ENCODE peak calls at places on chromosomes 5 and 9, in eight cellular contexts. S, J, Z, T, X, C, E and Y are unnamed samples. For H3K4me1, the result is how much of the 10 kb centered on the place peaks cover.

GRCh38 chr5:54305737-54306136 is 4.6 kb downstream of the ARL15 start:
- DNase-seq in Z (no peak), S (no peak), T (no peak), E (no peak), J (no peak), X (no peak), C (no peak), Y (no peak)

GRCh38 chr9:87113892-87114291 is 166.6 kb upstream of the GAS1 start:
- DNase-seq in E (no peak), S (no peak), J (no peak), Z (no peak), C (no peak), X (no peak), T (no peak), Y (no peak)

GRCh38 chr5:132093310-132093709 is 19.7 kb downstream of the CSF2 start:
- DNase-seq in T (no peak), J (no peak), Z (no peak), C (no peak), X (no peak), S (no peak), E (no peak), Y (no peak)

GRCh38 chr9:121294866-121295661 is 27.1 kb downstream of the GSN start:
- DNase-seq in S (peak), X (no peak), Z (no peak), E (peak), C (no peak), J (no peak), T (peak), Y (no peak)

GRCh38 chr5:180296778-180297177 is 4.9 kb upstream of the MAPK9 start:
- DNase-seq in T (no peak), J (peak), S (no peak), E (no peak), Z (no peak), X (no peak), C (no peak), Y (no peak)

GRCh38 chr5:122880170-122880689 is 34.8 kb downstream of the SNX24 start:
- DNase-seq in S (no peak), E (no peak), C (no peak), Z (no peak), X (no peak), T (no peak), J (no peak), Y (no peak)

GRCh38 chr9:88772602-88773001 is 218.7 kb upstream of the S1PR3 start:
- DNase-seq in S (no peak), C (no peak), X (no peak), E (no peak), J (no peak), T (no peak), Z (no peak), Y (no peak)

GRCh38 chr9:127561491-127562270 is 50.4 kb upstream of the STXBP1 start:
- DNase-seq in T (peak), X (peak), E (peak), C (peak), S (peak), J (no peak), Z (peak), Y (no peak)

GRCh38 chr9:112162644-112163413 is 12.3 kb downstream of the SUSD1 start:
- DNase-seq in Z (no peak), X (no peak), T (no peak), J (peak), C (no peak), S (no peak), E (no peak), Y (no peak)

GRCh38 chr5:172891716-172892421 is 57.8 kb downstream of the ERGIC1 start:
- DNase-seq in X (peak), C (no peak), T (peak), S (peak), J (no peak), Z (no peak), E (peak), Y (no peak)

GRCh38 chr5:32017638-32018429 is 156.3 kb downstream of the GOLPH3 start:
- DNase-seq in J (no peak), X (no peak), T (no peak), Z (no peak), E (no peak), C (no peak), S (peak), Y (no peak)

GRCh38 chr9:16337322-16338029 is 533.0 kb downstream of the BNC2 start:
- DNase-seq in E (no peak), S (no peak), J (no peak), C (no peak), X (no peak), T (no peak), Z (no peak), Y (no peak)

GRCh38 chr5:43631182-43631910 is 28.4 kb downstream of the NNT start:
- DNase-seq in S (peak), C (peak), Z (peak), J (peak), T (peak), X (no peak), E (peak), Y (peak)

GRCh38 chr5:175162036-175162435 is 281.9 kb downstream of the DRD1 start:
- DNase-seq in E (no peak), S (no peak), J (no peak), X (no peak), Z (no peak), T (no peak), C (no peak), Y (no peak)

GRCh38 chr5:127011151-127011550 is 19.2 kb downstream of the MARCHF3 start:
- DNase-seq in E (no peak), Z (no peak), C (no peak), S (no peak), X (no peak), J (no peak), T (no peak), Y (no peak)

GRCh38 chr5:57445006-57445714 is 37.5 kb downstream of the ACTBL2 start:
- DNase-seq in E (no peak), Z (no peak), S (no peak), T (no peak), C (no peak), J (no peak), X (no peak), Y (no peak)

GRCh38 chr5:65209341-65209740 is 272.4 kb downstream of the ADAMTS6 start:
- DNase-seq in E (no peak), T (no peak), J (no peak), X (no peak), Z (no peak), C (no peak), S (no peak), Y (no peak)

GRCh38 chr5:135396459-135397055 is 2.5 kb downstream of the MACROH2A1 start:
- DNase-seq in S (no peak), T (no peak), C (no peak), E (no peak), J (no peak), X (no peak), Z (no peak), Y (no peak)
- H3K4me1 ChIP-seq in S (half or more), T (under half), C (under half), E (half or more), J (half or more), X (half or more), Z (under half), Y (under half)

GRCh38 chr5:177419045-177419444 is 7.4 kb upstream of the GRK6 start:
- DNase-seq in J (no peak), E (no peak), C (no peak), T (no peak), S (no peak), X (no peak), Z (no peak), Y (no peak)
- H3K4me1 ChIP-seq in J (under half), E (under half), C (under half), T (under half), S (under half), X (under half), Z (under half), Y (under half)

GRCh38 chr5:76522103-76522942 is 100.9 kb downstream of the F2RL2 start:
- DNase-seq in X (no peak), J (no peak), C (no peak), S (no peak), T (no peak), Z (no peak), E (no peak), Y (no peak)

GRCh38 chr5:76527685-76528161 is 95.5 kb downstream of the F2RL2 start:
- DNase-seq in C (no peak), S (no peak), J (no peak), T (no peak), Z (no peak), E (no peak), X (no peak), Y (no peak)

GRCh38 chr5:76526950-76527349 is 96.3 kb downstream of the F2RL2 start:
- DNase-seq in S (no peak), T (no peak), X (no peak), Z (no peak), J (no peak), C (no peak), E (no peak), Y (no peak)

GRCh38 chr5:76524101-76524835 is 98.9 kb downstream of the F2RL2 start:
- DNase-seq in C (no peak), Z (no peak), E (no peak), X (no peak), J (no peak), T (no peak), S (no peak), Y (no peak)

DNA sequence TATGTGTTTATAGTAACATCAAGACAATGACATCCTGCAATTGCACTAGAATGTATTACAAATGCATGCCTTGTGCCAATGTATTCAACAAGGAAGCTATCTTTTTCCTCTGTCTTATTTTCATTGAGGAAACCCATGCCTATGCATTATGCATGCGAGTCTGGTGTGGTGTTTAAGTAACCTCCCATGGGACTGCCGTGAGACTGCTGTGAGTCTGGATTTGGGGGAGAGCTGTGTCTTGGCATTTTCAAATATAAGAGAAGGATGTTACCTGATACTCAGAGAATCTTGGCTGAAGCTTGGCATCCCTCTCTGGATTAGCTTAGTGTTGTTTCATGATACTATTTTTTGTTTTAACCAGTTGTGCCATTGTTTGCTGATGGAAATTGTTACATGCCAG is 98.3 kb downstream of the F2RL2 start:
- DNase-seq in J (no peak), T (no peak), S (no peak), Z (peak), X (no peak), E (no peak), C (no peak), Y (no peak)
- H3K4me1 ChIP-seq in J (under half), T (under half), S (under half), Z (under half), X (under half), E (under half), C (under half), Y (under half)

GRCh38 chr5:78589928-78590327 is 58.6 kb downstream of the LHFPL2 start:
- DNase-seq in T (no peak), S (no peak), X (no peak), E (no peak), Z (no peak), J (no peak), C (no peak), Y (no peak)
- H3K4me1 ChIP-seq in T (half or more), S (half or more), X (under half), E (half or more), Z (under half), J (under half), C (under half), Y (under half)

DNA sequence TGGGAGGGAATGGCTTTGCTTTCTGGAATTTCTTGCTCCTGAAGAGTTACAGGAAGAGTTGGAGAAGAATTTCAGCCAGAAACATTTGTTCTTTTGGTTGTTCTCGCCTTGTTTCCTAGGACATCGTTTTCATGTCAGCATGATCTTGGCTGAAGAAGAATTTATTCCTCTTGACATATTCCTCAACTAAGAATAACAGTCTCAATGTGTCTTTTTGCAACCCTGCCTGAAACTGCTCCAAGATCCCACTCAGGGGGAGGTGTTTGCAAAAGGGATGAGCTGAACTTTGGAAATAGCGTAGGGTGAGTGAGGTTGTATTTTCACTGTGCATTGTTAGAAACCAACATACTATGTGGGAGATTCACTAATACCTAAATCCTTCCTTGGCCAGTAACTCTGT is 26.1 kb downstream of the MAMDC2 start:
- DNase-seq in Z (no peak), C (no peak), J (no peak), E (no peak), S (no peak), T (no peak), X (no peak), Y (no peak)
- H3K4me1 ChIP-seq in Z (under half), C (under half), J (under half), E (half or more), S (half or more), T (under half), X (under half), Y (under half)

GRCh38 chr9:14097666-14098065 is 216.3 kb downstream of the NFIB start:
- DNase-seq in J (no peak), X (no peak), C (no peak), S (no peak), Z (no peak), T (no peak), E (no peak), Y (no peak)
- H3K4me1 ChIP-seq in J (under half), X (under half), C (under half), S (under half), Z (under half), T (under half), E (half or more), Y (under half)

GRCh38 chr5:147484708-147485020 is 25.2 kb downstream of the DPYSL3 start:
- DNase-seq in T (no peak), X (no peak), C (no peak), E (no peak), S (no peak), J (no peak), Z (no peak), Y (no peak)
- H3K4me1 ChIP-seq in T (under half), X (under half), C (under half), E (half or more), S (under half), J (under half), Z (under half), Y (under half)